ENCODE peak calls at places on chromosomes 11 and 22, in five cellular contexts. One of them, this sample, is unnamed.

GRCh38 chr11:31871310-31872073 is 60.4 kb upstream of the PAX6 start:
- DNase-seq in EL: no peak
- DNase-seq in myocyte: no peak
- DNase-seq in C1 segment of cervical spinal cord: no peak
- DNase-seq in nucleus accumbens: no peak
- DNase-seq in this sample: no peak

GRCh38 chr11:9689721-9690120 is 25.8 kb downstream of the SWAP70 start:
- DNase-seq in EL: no peak
- DNase-seq in myocyte: peak
- DNase-seq in C1 segment of cervical spinal cord: peak
- DNase-seq in nucleus accumbens: no peak
- DNase-seq in this sample: no peak

GRCh38 chr22:33438273-33438672 is 380.1 kb upstream of the SYN3 start:
- DNase-seq in EL: peak
- DNase-seq in myocyte: peak
- DNase-seq in C1 segment of cervical spinal cord: no peak
- DNase-seq in nucleus accumbens: no peak
- DNase-seq in this sample: peak

GRCh38 chr11:72373163-72373562 is 61.2 kb downstream of the CLPB start:
- DNase-seq in EL: no peak
- DNase-seq in myocyte: no peak
- DNase-seq in C1 segment of cervical spinal cord: no peak
- DNase-seq in nucleus accumbens: no peak
- DNase-seq in this sample: no peak

GRCh38 chr11:33375688-33376311 is 118.6 kb downstream of the HIPK3 start:
- DNase-seq in EL: peak
- DNase-seq in myocyte: peak
- DNase-seq in C1 segment of cervical spinal cord: peak
- DNase-seq in nucleus accumbens: peak
- DNase-seq in this sample: no peak

GRCh38 chr11:70201876-70202861 is 927 bp upstream of the FADD start:
- DNase-seq in EL: no peak
- DNase-seq in myocyte: no peak
- DNase-seq in C1 segment of cervical spinal cord: no peak
- DNase-seq in nucleus accumbens: no peak
- DNase-seq in this sample: no peak

GRCh38 chr11:94924074-94925031 is 49.0 kb downstream of the CWC15 start:
- DNase-seq in EL: no peak
- DNase-seq in myocyte: no peak
- DNase-seq in C1 segment of cervical spinal cord: no peak
- DNase-seq in nucleus accumbens: no peak
- DNase-seq in this sample: no peak

GRCh38 chr22:27223317-27224177 is 566.2 kb downstream of the MIAT start:
- DNase-seq in EL: peak
- DNase-seq in myocyte: peak
- DNase-seq in C1 segment of cervical spinal cord: no peak
- DNase-seq in nucleus accumbens: no peak
- DNase-seq in this sample: peak

GRCh38 chr22:36768141-36768540 is 7.8 kb downstream of the IFT27 start:
- DNase-seq in EL: no peak
- DNase-seq in myocyte: no peak
- DNase-seq in C1 segment of cervical spinal cord: no peak
- DNase-seq in nucleus accumbens: no peak
- DNase-seq in this sample: no peak

GRCh38 chr11:45624095-45624494 is 41.3 kb downstream of the CHST1 start:
- DNase-seq in EL: no peak
- DNase-seq in myocyte: no peak
- DNase-seq in C1 segment of cervical spinal cord: no peak
- DNase-seq in nucleus accumbens: no peak
- DNase-seq in this sample: no peak

GRCh38 chr22:48223488-48224190 is 1461.2 kb downstream of the TBC1D22A start:
- DNase-seq in EL: no peak
- DNase-seq in myocyte: no peak
- DNase-seq in C1 segment of cervical spinal cord: peak
- DNase-seq in nucleus accumbens: no peak
- DNase-seq in this sample: no peak

GRCh38 chr11:80873309-80873999 is 1432.6 kb upstream of the TENM4 start:
- DNase-seq in EL: no peak
- DNase-seq in myocyte: no peak
- DNase-seq in C1 segment of cervical spinal cord: no peak
- DNase-seq in nucleus accumbens: no peak
- DNase-seq in this sample: no peak

GRCh38 chr22:19962246-19962908 is 20.8 kb upstream of the TXNRD2 start:
- DNase-seq in EL: peak
- DNase-seq in myocyte: peak
- DNase-seq in C1 segment of cervical spinal cord: peak
- DNase-seq in nucleus accumbens: peak
- DNase-seq in this sample: peak

GRCh38 chr11:65581928-65582327 is 6.1 kb downstream of the EHBP1L1 start:
- DNase-seq in EL: no peak
- DNase-seq in myocyte: no peak
- DNase-seq in C1 segment of cervical spinal cord: no peak
- DNase-seq in nucleus accumbens: no peak
- DNase-seq in this sample: no peak

GRCh38 chr22:35380537-35381423 is at the start of gene HMOX1:
- DNase-seq in EL: peak
- DNase-seq in myocyte: peak
- DNase-seq in C1 segment of cervical spinal cord: peak
- DNase-seq in nucleus accumbens: peak
- DNase-seq in this sample: peak

GRCh38 chr11:69682221-69682620 is 7.1 kb upstream of the LTO1 start:
- DNase-seq in EL: no peak
- DNase-seq in myocyte: no peak
- DNase-seq in C1 segment of cervical spinal cord: no peak
- DNase-seq in nucleus accumbens: no peak
- DNase-seq in this sample: no peak

GRCh38 chr11:134518616-134519389 is 106.8 kb upstream of the B3GAT1 start:
- DNase-seq in EL: no peak
- DNase-seq in myocyte: no peak
- DNase-seq in C1 segment of cervical spinal cord: no peak
- DNase-seq in nucleus accumbens: no peak
- DNase-seq in this sample: no peak

GRCh38 chr11:110712643-110713468 is 619 bp upstream of the ARHGAP20 start:
- DNase-seq in EL: peak
- DNase-seq in myocyte: peak
- DNase-seq in C1 segment of cervical spinal cord: peak
- DNase-seq in nucleus accumbens: peak
- DNase-seq in this sample: no peak

GRCh38 chr11:2194877-2195755 is 23.5 kb upstream of the TH start:
- DNase-seq in EL: peak
- DNase-seq in myocyte: peak
- DNase-seq in C1 segment of cervical spinal cord: no peak
- DNase-seq in nucleus accumbens: no peak
- DNase-seq in this sample: no peak

GRCh38 chr11:36391062-36391461 is 95.0 kb downstream of the PRR5L start:
- DNase-seq in EL: no peak
- DNase-seq in myocyte: no peak
- DNase-seq in C1 segment of cervical spinal cord: peak
- DNase-seq in nucleus accumbens: no peak
- DNase-seq in this sample: no peak

GRCh38 chr11:6307879-6308278 is 12.4 kb downstream of the CAVIN3 start:
- DNase-seq in EL: peak
- DNase-seq in myocyte: no peak
- DNase-seq in C1 segment of cervical spinal cord: no peak
- DNase-seq in nucleus accumbens: no peak
- DNase-seq in this sample: no peak

GRCh38 chr11:128039140-128040021 is 548.0 kb downstream of the ETS1 start:
- DNase-seq in EL: peak
- DNase-seq in myocyte: peak
- DNase-seq in C1 segment of cervical spinal cord: no peak
- DNase-seq in nucleus accumbens: no peak
- DNase-seq in this sample: peak

GRCh38 chr11:66844496-66845142 is 1.4 kb downstream of the RCE1 start:
- DNase-seq in EL: no peak
- DNase-seq in myocyte: no peak
- DNase-seq in C1 segment of cervical spinal cord: no peak
- DNase-seq in nucleus accumbens: no peak
- DNase-seq in this sample: no peak

GRCh38 chr11:45089251-45089650 is 57.2 kb upstream of the PRDM11 start:
- DNase-seq in EL: peak
- DNase-seq in myocyte: peak
- DNase-seq in C1 segment of cervical spinal cord: peak
- DNase-seq in nucleus accumbens: no peak
- DNase-seq in this sample: peak

GRCh38 chr22:24432059-24432853 is 4.9 kb downstream of the ADORA2A start:
- DNase-seq in EL: peak
- DNase-seq in myocyte: peak
- DNase-seq in C1 segment of cervical spinal cord: peak
- DNase-seq in nucleus accumbens: no peak
- DNase-seq in this sample: no peak